ENCODE peak calls at places on chromosomes 11 and 22, in ten cellular contexts. Z is endothelial cell; H is frontal cortex; O is astrocyte of the spinal cord; F is Caki2; L is activated CD4-positive, alpha-beta T cell treated with anti-CD3 and anti-CD28 coated beads, Interleukin-2, amount 50 U/mL, for 24 hours; K is ovary; R is progenitor cell of endocrine pancreas; T is T-cell; A is cardiac muscle cell. N is an unnamed sample.

GRCh38 chr11:20621679-20622078 is 22.3 kb downstream of the SLC6A5 start:
- DNase-seq in Z (no peak), H (no peak), O (no peak), F (no peak), L (no peak), K (no peak), R (no peak), T (no peak), A (no peak), N (no peak)

GRCh38 chr11:63882555-63883242 is 34.3 kb downstream of the RCOR2 start:
- DNase-seq in Z (no peak), H (no peak), O (peak; percentile 49), F (no peak), L (no peak), K (no peak), R (no peak), T (peak; percentile 16), A (no peak), N (no peak)

GRCh38 chr11:28703371-28703770 is 595.2 kb downstream of the METTL15 start:
- DNase-seq in Z (no peak), H (no peak), O (no peak), F (no peak), L (no peak), K (no peak), R (no peak), T (no peak), A (no peak), N (no peak)

GRCh38 chr11:95512682-95513081 is 276.9 kb downstream of the FAM76B start:
- DNase-seq in Z (peak; percentile 7), H (no peak), O (peak; percentile 83), F (peak; percentile 32), L (no peak), K (peak; percentile 67), R (no peak), T (no peak), A (peak; percentile 91), N (no peak)

GRCh38 chr11:14357843-14358728 is 897 bp downstream of the RRAS2 start:
- DNase-seq in Z (peak; percentile 74), H (peak; percentile 34), O (peak; percentile 67), F (peak; percentile 62), L (no peak), K (peak; percentile 74), R (peak; percentile 60), T (peak; percentile 13), A (peak; percentile 76), N (no peak)

GRCh38 chr11:47130541-47130940 is 46.1 kb downstream of the ARFGAP2 start:
- DNase-seq in Z (no peak), H (no peak), O (no peak), F (no peak), L (no peak), K (no peak), R (no peak), T (no peak), A (no peak), N (no peak)

GRCh38 chr22:21963286-21963685 is 10.6 kb upstream of the PPM1F start:
- DNase-seq in Z (no peak), H (no peak), O (no peak), F (no peak), L (no peak), K (no peak), R (no peak), T (no peak), A (no peak), N (no peak)

GRCh38 chr22:36383110-36383581 is 4.6 kb downstream of the MYH9 start:
- DNase-seq in Z (no peak), H (no peak), O (peak; percentile 93), F (peak; percentile 82), L (peak; percentile 56), K (no peak), R (no peak), T (no peak), A (peak; percentile 60), N (no peak)

GRCh38 chr22:47030143-47030641 is 267.7 kb downstream of the TBC1D22A start:
- DNase-seq in Z (no peak), H (peak; percentile 50), O (peak; percentile 38), F (no peak), L (no peak), K (no peak), R (no peak), T (no peak), A (no peak), N (peak; percentile 16)

GRCh38 chr11:58963551-58964075 is 24.3 kb downstream of the GLYATL1 start:
- DNase-seq in Z (no peak), H (no peak), O (peak; percentile 69), F (no peak), L (no peak), K (no peak), R (peak; percentile 38), T (no peak), A (peak; percentile 76), N (no peak)

GRCh38 chr22:20211997-20212753 is 55.9 kb downstream of the RTN4R start:
- DNase-seq in Z (no peak), H (peak; percentile 78), O (no peak), F (no peak), L (no peak), K (peak; percentile 76), R (no peak), T (no peak), A (peak; percentile 52), N (no peak)

GRCh38 chr11:45021692-45022130 is 71.0 kb upstream of the TP53I11 start:
- DNase-seq in Z (no peak), H (no peak), O (no peak), F (no peak), L (no peak), K (peak; percentile 55), R (no peak), T (no peak), A (peak; percentile 81), N (no peak)

GRCh38 chr22:46737105-46737975 is 712 bp downstream of the CERK start:
- DNase-seq in Z (peak; percentile 40), H (peak; percentile 54), O (peak; percentile 47), F (peak; percentile 27), L (peak; percentile 32), K (peak; percentile 71), R (peak; percentile 29), T (peak; percentile 15), A (peak; percentile 36), N (no peak)

GRCh38 chr22:50044485-50045143 is 13.5 kb downstream of the TTLL8 start:
- DNase-seq in Z (no peak), H (no peak), O (no peak), F (no peak), L (no peak), K (no peak), R (no peak), T (no peak), A (no peak), N (no peak)

GRCh38 chr11:17906436-17906835 is 106.4 kb downstream of the SERGEF start:
- DNase-seq in Z (peak; percentile 20), H (peak; percentile 42), O (no peak), F (no peak), L (no peak), K (no peak), R (peak; percentile 17), T (no peak), A (no peak), N (peak; percentile 33)

GRCh38 chr22:46827781-46828180 is 65.3 kb downstream of the TBC1D22A start:
- DNase-seq in Z (no peak), H (no peak), O (no peak), F (no peak), L (no peak), K (no peak), R (no peak), T (no peak), A (no peak), N (no peak)

GRCh38 chr11:126716456-126717083 is 284.0 kb downstream of the KIRREL3 start:
- DNase-seq in Z (peak; percentile 76), H (no peak), O (peak; percentile 42), F (peak; percentile 26), L (peak; percentile 7), K (no peak), R (peak; percentile 51), T (no peak), A (peak; percentile 51), N (peak; percentile 67)

GRCh38 chr11:105588001-105588400 is 21.9 kb upstream of the GRIA4 start:
- DNase-seq in Z (no peak), H (no peak), O (peak; percentile 81), F (peak; percentile 35), L (no peak), K (no peak), R (no peak), T (no peak), A (peak; percentile 24), N (no peak)

GRCh38 chr11:46686886-46687810 is 13.3 kb downstream of the ARHGAP1 start:
- DNase-seq in Z (no peak), H (no peak), O (peak; percentile 78), F (no peak), L (no peak), K (no peak), R (no peak), T (no peak), A (peak; percentile 89), N (no peak)

GRCh38 chr11:2143652-2144548 is 4.7 kb upstream of the IGF2 start:
- DNase-seq in Z (no peak), H (no peak), O (no peak), F (peak; percentile 17), L (no peak), K (no peak), R (no peak), T (no peak), A (no peak), N (no peak)

GRCh38 chr22:35218079-35218478 is 39.2 kb upstream of the HMGXB4 start:
- DNase-seq in Z (no peak), H (no peak), O (no peak), F (no peak), L (no peak), K (no peak), R (no peak), T (no peak), A (no peak), N (no peak)

GRCh38 chr11:125081098-125081798 is 18.1 kb downstream of the SLC37A2 start:
- DNase-seq in Z (no peak), H (no peak), O (no peak), F (no peak), L (no peak), K (peak; percentile 21), R (no peak), T (no peak), A (no peak), N (no peak)

GRCh38 chr11:8256271-8257002 is 7.2 kb downstream of the LMO1 start:
- DNase-seq in Z (no peak), H (no peak), O (no peak), F (no peak), L (no peak), K (peak; percentile 14), R (no peak), T (no peak), A (no peak), N (no peak)

GRCh38 chr22:47020157-47020556 is 257.7 kb downstream of the TBC1D22A start:
- DNase-seq in Z (no peak), H (no peak), O (no peak), F (no peak), L (no peak), K (peak; percentile 6), R (no peak), T (no peak), A (peak; percentile 26), N (no peak)

GRCh38 chr11:288328-289144 is at the start of gene PGGHG:
- DNase-seq in Z (peak; percentile 69), H (peak; percentile 95), O (no peak), F (no peak), L (no peak), K (peak; percentile 65), R (peak; percentile 45), T (no peak), A (peak; percentile 50), N (no peak)

GRCh38 chr22:46971141-46971775 is 208.8 kb downstream of the TBC1D22A start:
- DNase-seq in Z (peak; percentile 51), H (peak; percentile 65), O (peak; percentile 56), F (no peak), L (no peak), K (peak; percentile 70), R (no peak), T (no peak), A (peak; percentile 85), N (peak; percentile 20)

GRCh38 chr11:118057424-118058145 is 19.3 kb upstream of the TMPRSS4 start:
- DNase-seq in Z (no peak), H (no peak), O (no peak), F (no peak), L (no peak), K (no peak), R (no peak), T (no peak), A (no peak), N (no peak)

GRCh38 chr11:23540101-23540561 is 679.9 kb upstream of the CCDC179 start:
- DNase-seq in Z (peak; percentile 41), H (peak; percentile 5), O (peak; percentile 46), F (peak; percentile 22), L (no peak), K (no peak), R (peak; percentile 17), T (no peak), A (peak; percentile 49), N (no peak)

N was measured in hippocampal formation.